ENCODE peak calls at places on chromosomes 16 and 17, in five cellular contexts. J, Z, N, W and X are unnamed samples.

GRCh38 chr16:10362077-10362863 is 23.6 kb upstream of the ATF7IP2 start:
- DNase-seq in J (no peak), Z (no peak), N (peak), W (no peak), X (peak)

GRCh38 chr16:68342620-68343019 is 31.8 kb downstream of the PRMT7 start:
- DNase-seq in J (no peak), Z (no peak), N (no peak), W (no peak), X (no peak)

GRCh38 chr17:7951143-7951792 is 19.3 kb downstream of the CNTROB start:
- DNase-seq in J (no peak), Z (no peak), N (peak), W (no peak), X (peak)

GRCh38 chr17:41614098-41614497 is 1.5 kb upstream of the KRT16 start:
- DNase-seq in J (no peak), Z (no peak), N (no peak), W (no peak), X (no peak)

GRCh38 chr17:7016886-7017826 is 4.7 kb downstream of the RNASEK start:
- DNase-seq in J (no peak), Z (no peak), N (no peak), W (no peak), X (no peak)

GRCh38 chr17:16353702-16354174 is 469 bp upstream of the CENPV start:
- DNase-seq in J (no peak), Z (no peak), N (no peak), W (no peak), X (no peak)

GRCh38 chr17:75250009-75250471 is 11.4 kb downstream of the GGA3 start:
- DNase-seq in J (no peak), Z (no peak), N (peak), W (no peak), X (peak)

GRCh38 chr16:56691885-56692284 is 9.6 kb downstream of the MT1X start:
- DNase-seq in J (no peak), Z (no peak), N (no peak), W (no peak), X (no peak)

GRCh38 chr16:51994597-51994996 is 552.3 kb downstream of the TOX3 start:
- DNase-seq in J (peak), Z (no peak), N (no peak), W (no peak), X (no peak)

GRCh38 chr16:65388592-65388991 is 266.7 kb upstream of the CDH11 start:
- DNase-seq in J (no peak), Z (no peak), N (no peak), W (no peak), X (no peak)

GRCh38 chr17:83007504-83008475 is 71.6 kb upstream of the METRNL start:
- DNase-seq in J (peak), Z (no peak), N (no peak), W (no peak), X (no peak)

GRCh38 chr16:11449716-11450115 is 104.5 kb downstream of the RMI2 start:
- DNase-seq in J (no peak), Z (no peak), N (no peak), W (no peak), X (no peak)

GRCh38 chr16:2299121-2299914 is 31.4 kb upstream of the RNPS1 start:
- DNase-seq in J (no peak), Z (no peak), N (no peak), W (no peak), X (no peak)

GRCh38 chr16:20620770-20621169 is 44.6 kb upstream of the ACSM2B start:
- DNase-seq in J (no peak), Z (no peak), N (no peak), W (no peak), X (no peak)

GRCh38 chr17:76547183-76547641 is 7.4 kb downstream of the PRCD start:
- DNase-seq in J (peak), Z (no peak), N (peak), W (no peak), X (peak)

GRCh38 chr16:9159839-9160550 is 68.6 kb downstream of the HAPSTR1 start:
- DNase-seq in J (peak), Z (peak), N (peak), W (no peak), X (peak)

GRCh38 chr16:9757687-9758086 is 424.5 kb downstream of the GRIN2A start:
- DNase-seq in J (no peak), Z (no peak), N (no peak), W (no peak), X (no peak)

GRCh38 chr16:60137891-60138290 is 1403.8 kb upstream of the GOT2 start:
- DNase-seq in J (no peak), Z (no peak), N (no peak), W (no peak), X (no peak)

GRCh38 chr17:28174352-28175046 is 132.0 kb downstream of the NLK start:
- DNase-seq in J (peak), Z (no peak), N (peak), W (no peak), X (peak)